ENCODE peak calls at places on chromosomes 16 and 17, in ten cellular contexts. K is A549; M is bronchial epithelial cell; Q is uterus; W is CD4-positive, alpha-beta T cell; N is brain microvascular endothelial cell; G is HFF-Myc; A is GM20000; F is hepatocyte; R is K562. T is an unnamed sample.

GRCh38 chr16:62041401-62041800 is 5.2 kb upstream of the CDH8 start:
- DNase-seq in K (peak), M (peak), Q (no peak), W (no peak), N (peak), G (no peak), A (peak), F (peak), R (peak), T (no peak)

GRCh38 chr16:47732806-47733150 is 271.6 kb downstream of the PHKB start:
- DNase-seq in K (peak), M (peak), Q (no peak), W (no peak), N (peak), G (peak), A (no peak), F (no peak), R (no peak), T (no peak)

GRCh38 chr17:66576473-66576872 is 258.4 kb upstream of the CACNG5 start:
- DNase-seq in K (no peak), M (peak), Q (no peak), W (no peak), N (no peak), G (no peak), A (no peak), F (no peak), R (no peak), T (no peak)

GRCh38 chr16:20866161-20866772 is 33.9 kb downstream of the DCUN1D3 start:
- DNase-seq in K (peak), M (peak), Q (no peak), W (no peak), N (peak), G (peak), A (no peak), F (peak), R (peak), T (no peak)

GRCh38 chr17:3794890-3795757 is 5.9 kb downstream of the ITGAE start:
- DNase-seq in K (peak), M (peak), Q (no peak), W (no peak), N (peak), G (no peak), A (no peak), F (peak), R (no peak), T (no peak)

GRCh38 chr17:27378482-27379200 is 77.6 kb upstream of the KSR1 start:
- DNase-seq in K (no peak), M (no peak), Q (peak), W (no peak), N (no peak), G (no peak), A (no peak), F (no peak), R (peak), T (no peak)

GRCh38 chr16:8763083-8763482 is 34.4 kb downstream of the TMEM186 start:
- DNase-seq in K (no peak), M (no peak), Q (no peak), W (no peak), N (no peak), G (no peak), A (no peak), F (no peak), R (no peak), T (no peak)

GRCh38 chr16:37511-37910 is 15.9 kb downstream of the POLR3K start:
- DNase-seq in K (no peak), M (no peak), Q (no peak), W (no peak), N (no peak), G (no peak), A (no peak), F (no peak), R (no peak), T (no peak)

GRCh38 chr16:53950677-53951076 is 246.7 kb downstream of the FTO start:
- DNase-seq in K (no peak), M (no peak), Q (no peak), W (no peak), N (no peak), G (no peak), A (no peak), F (no peak), R (no peak), T (no peak)

GRCh38 chr16:27174007-27174406 is 29.3 kb upstream of the KDM8 start:
- DNase-seq in K (no peak), M (no peak), Q (no peak), W (peak), N (no peak), G (no peak), A (no peak), F (no peak), R (no peak), T (no peak)

GRCh38 chr17:17077861-17078732 is 35.8 kb downstream of the MPRIP start:
- DNase-seq in K (no peak), M (no peak), Q (no peak), W (no peak), N (no peak), G (no peak), A (no peak), F (peak), R (no peak), T (no peak)

GRCh38 chr17:44279586-44280344 is 11.8 kb upstream of the SLC4A1 start:
- DNase-seq in K (peak), M (peak), Q (peak), W (no peak), N (peak), G (peak), A (peak), F (peak), R (peak), T (peak)

GRCh38 chr16:381788-382717 is at the start of gene PGAP6:
- DNase-seq in K (no peak), M (no peak), Q (peak), W (peak), N (no peak), G (no peak), A (peak), F (peak), R (peak), T (peak)

GRCh38 chr16:63592852-63593251 is 1529.0 kb downstream of the CDH11 start:
- DNase-seq in K (no peak), M (no peak), Q (no peak), W (no peak), N (no peak), G (no peak), A (no peak), F (no peak), R (no peak), T (no peak)

GRCh38 chr17:1228752-1229353 is 41.4 kb upstream of the BHLHA9 start:
- DNase-seq in K (no peak), M (no peak), Q (no peak), W (no peak), N (no peak), G (no peak), A (peak), F (no peak), R (no peak), T (no peak)

GRCh38 chr16:50367777-50368409 is 895 bp downstream of the BRD7 start:
- DNase-seq in K (no peak), M (peak), Q (no peak), W (no peak), N (no peak), G (no peak), A (no peak), F (no peak), R (no peak), T (no peak)

GRCh38 chr16:66278111-66278531 is 88.4 kb upstream of the CDH5 start:
- DNase-seq in K (no peak), M (peak), Q (no peak), W (no peak), N (no peak), G (no peak), A (no peak), F (no peak), R (no peak), T (no peak)

GRCh38 chr16:61530697-61531096 is 505.5 kb downstream of the CDH8 start:
- DNase-seq in K (no peak), M (no peak), Q (no peak), W (no peak), N (no peak), G (no peak), A (no peak), F (no peak), R (no peak), T (no peak)

GRCh38 chr16:75256059-75256870 is 4.8 kb upstream of the BCAR1 start:
- DNase-seq in K (no peak), M (no peak), Q (peak), W (no peak), N (no peak), G (no peak), A (no peak), F (peak), R (peak), T (peak)

GRCh38 chr16:9843424-9844013 is 338.7 kb downstream of the GRIN2A start:
- DNase-seq in K (no peak), M (no peak), Q (no peak), W (no peak), N (peak), G (no peak), A (no peak), F (no peak), R (no peak), T (no peak)

GRCh38 chr16:69145658-69146057 is 13.2 kb downstream of the UTP4 start:
- DNase-seq in K (no peak), M (no peak), Q (no peak), W (no peak), N (no peak), G (no peak), A (no peak), F (peak), R (no peak), T (peak)

GRCh38 chr17:63041722-63042121 is 75.7 kb downstream of the TANC2 start:
- DNase-seq in K (no peak), M (peak), Q (no peak), W (no peak), N (no peak), G (no peak), A (no peak), F (no peak), R (no peak), T (no peak)

GRCh38 chr16:29809850-29810698 is 1.9 kb upstream of the PRRT2 start:
- DNase-seq in K (no peak), M (no peak), Q (peak), W (no peak), N (no peak), G (no peak), A (no peak), F (no peak), R (peak), T (no peak)

GRCh38 chr16:81562174-81562849 is 117.7 kb downstream of the CMIP start:
- DNase-seq in K (no peak), M (no peak), Q (no peak), W (no peak), N (no peak), G (no peak), A (no peak), F (no peak), R (no peak), T (no peak)

GRCh38 chr16:31382485-31383161 is 10.5 kb upstream of the ITGAD start:
- DNase-seq in K (peak), M (peak), Q (no peak), W (peak), N (peak), G (no peak), A (peak), F (peak), R (peak), T (peak)

GRCh38 chr16:31377210-31377903 is 15.8 kb upstream of the ITGAD start:
- DNase-seq in K (no peak), M (no peak), Q (no peak), W (no peak), N (no peak), G (no peak), A (no peak), F (no peak), R (no peak), T (no peak)

GRCh38 chr16:31376705-31377104 is 16.4 kb upstream of the ITGAD start:
- DNase-seq in K (no peak), M (no peak), Q (no peak), W (no peak), N (no peak), G (no peak), A (no peak), F (no peak), R (no peak), T (no peak)

GRCh38 chr16:31375231-31375630 is 17.9 kb upstream of the ITGAD start:
- DNase-seq in K (no peak), M (no peak), Q (no peak), W (no peak), N (no peak), G (no peak), A (no peak), F (no peak), R (no peak), T (peak)

GRCh38 chr16:31380201-31380600 is 12.9 kb upstream of the ITGAD start:
- DNase-seq in K (no peak), M (no peak), Q (no peak), W (no peak), N (no peak), G (no peak), A (no peak), F (no peak), R (no peak), T (no peak)
- TF ChIP-seq CTCF in K (no peak), M (no peak), Q (no peak), W (no peak), N (no peak), G (no peak), A (no peak), F (no peak), R (no peak), T (no peak)

GRCh38 chr16:3118204-3118790 is 5.9 kb downstream of the ZNF205 start:
- DNase-seq in K (no peak), M (no peak), Q (no peak), W (no peak), N (no peak), G (no peak), A (no peak), F (no peak), R (no peak), T (no peak)

GRCh38 chr16:3112881-3113574 is 642 bp downstream of the ZNF205 start:
- DNase-seq in K (no peak), M (no peak), Q (no peak), W (no peak), N (no peak), G (no peak), A (no peak), F (no peak), R (no peak), T (no peak)

GRCh38 chr16:3115011-3115410 is 2.6 kb downstream of the ZNF205 start:
- DNase-seq in K (no peak), M (no peak), Q (no peak), W (no peak), N (no peak), G (no peak), A (no peak), F (no peak), R (no peak), T (no peak)

GRCh38 chr16:3113765-3114479 is 1.5 kb downstream of the ZNF205 start:
- DNase-seq in K (peak), M (no peak), Q (no peak), W (no peak), N (no peak), G (no peak), A (no peak), F (no peak), R (peak), T (no peak)

DNA sequence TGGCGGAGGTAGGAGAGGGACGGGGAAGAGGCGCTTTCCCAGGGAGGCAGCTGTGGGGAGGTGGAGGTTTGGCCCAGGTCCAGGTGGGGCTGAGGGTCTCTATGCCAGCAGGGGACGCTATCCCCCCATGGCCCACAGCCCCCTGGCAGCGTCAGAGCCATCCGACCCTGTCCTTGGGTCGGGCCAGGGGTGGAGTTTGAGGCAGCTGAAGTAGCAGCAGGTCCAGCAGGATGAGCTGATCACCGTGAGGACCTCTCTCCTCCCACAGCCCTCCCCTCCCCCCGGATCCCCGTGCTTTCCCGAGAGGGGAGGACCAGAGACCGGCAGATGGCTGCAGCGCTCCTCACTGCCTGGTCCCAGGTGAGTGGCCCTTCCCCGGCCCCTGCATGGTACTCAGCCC is 3.2 kb downstream of the ZNF205 start:
- DNase-seq in K (no peak), M (no peak), Q (no peak), W (no peak), N (no peak), G (no peak), A (no peak), F (no peak), R (no peak), T (no peak)
- TF ChIP-seq CTCF in K (no peak), M (no peak), Q (no peak), W (no peak), N (no peak), G (no peak), A (no peak), F (no peak), R (peak), T (no peak)

GRCh38 chr16:1863681-1864460 is 8.1 kb downstream of the MEIOB start:
- DNase-seq in K (peak), M (peak), Q (no peak), W (no peak), N (no peak), G (no peak), A (peak), F (peak), R (peak), T (no peak)
- TF ChIP-seq CTCF in K (peak), M (peak), Q (peak), W (peak), N (peak), G (peak), A (no peak), F (peak), R (peak), T (peak)

GRCh38 chr16:86042996-86043725 is 144.2 kb downstream of the IRF8 start:
- DNase-seq in K (no peak), M (no peak), Q (no peak), W (no peak), N (no peak), G (no peak), A (no peak), F (no peak), R (no peak), T (no peak)

GRCh38 chr16:86044881-86045600 is 146.1 kb downstream of the IRF8 start:
- DNase-seq in K (no peak), M (no peak), Q (no peak), W (peak), N (no peak), G (no peak), A (no peak), F (no peak), R (no peak), T (no peak)

GRCh38 chr16:86045601-86045971 is 146.6 kb downstream of the IRF8 start:
- DNase-seq in K (no peak), M (no peak), Q (no peak), W (no peak), N (no peak), G (no peak), A (no peak), F (no peak), R (no peak), T (no peak)

GRCh38 chr16:86046026-86046713 is 147.2 kb downstream of the IRF8 start:
- DNase-seq in K (no peak), M (no peak), Q (no peak), W (no peak), N (no peak), G (no peak), A (no peak), F (no peak), R (no peak), T (no peak)

DNA sequence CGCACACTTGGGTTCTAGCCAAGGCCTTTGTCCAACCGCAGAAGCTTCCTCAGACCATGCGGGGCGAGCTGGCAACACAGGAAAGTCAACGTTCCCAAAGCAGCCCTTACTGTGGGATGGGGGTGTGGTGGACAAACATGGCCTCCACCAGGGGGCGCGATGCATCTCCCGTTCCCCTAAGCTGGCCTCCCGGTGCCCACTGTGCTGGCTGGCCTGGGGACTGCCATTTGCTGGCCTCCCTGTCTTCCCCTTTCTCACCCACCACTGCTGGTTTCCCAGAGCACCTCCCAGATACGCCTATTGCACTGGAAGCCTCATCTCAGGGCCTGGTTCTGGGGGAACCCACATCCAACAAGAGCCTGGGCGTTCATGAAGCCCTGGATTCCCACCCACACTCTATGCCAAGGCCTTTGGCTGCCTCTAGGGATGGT is 145.3 kb downstream of the IRF8 start:
- DNase-seq in K (peak), M (no peak), Q (no peak), W (peak), N (peak), G (peak), A (peak), F (peak), R (peak), T (peak)
- TF ChIP-seq CTCF in K (peak), M (peak), Q (no peak), W (peak), N (peak), G (peak), A (peak), F (peak), R (peak), T (no peak)

DNA sequence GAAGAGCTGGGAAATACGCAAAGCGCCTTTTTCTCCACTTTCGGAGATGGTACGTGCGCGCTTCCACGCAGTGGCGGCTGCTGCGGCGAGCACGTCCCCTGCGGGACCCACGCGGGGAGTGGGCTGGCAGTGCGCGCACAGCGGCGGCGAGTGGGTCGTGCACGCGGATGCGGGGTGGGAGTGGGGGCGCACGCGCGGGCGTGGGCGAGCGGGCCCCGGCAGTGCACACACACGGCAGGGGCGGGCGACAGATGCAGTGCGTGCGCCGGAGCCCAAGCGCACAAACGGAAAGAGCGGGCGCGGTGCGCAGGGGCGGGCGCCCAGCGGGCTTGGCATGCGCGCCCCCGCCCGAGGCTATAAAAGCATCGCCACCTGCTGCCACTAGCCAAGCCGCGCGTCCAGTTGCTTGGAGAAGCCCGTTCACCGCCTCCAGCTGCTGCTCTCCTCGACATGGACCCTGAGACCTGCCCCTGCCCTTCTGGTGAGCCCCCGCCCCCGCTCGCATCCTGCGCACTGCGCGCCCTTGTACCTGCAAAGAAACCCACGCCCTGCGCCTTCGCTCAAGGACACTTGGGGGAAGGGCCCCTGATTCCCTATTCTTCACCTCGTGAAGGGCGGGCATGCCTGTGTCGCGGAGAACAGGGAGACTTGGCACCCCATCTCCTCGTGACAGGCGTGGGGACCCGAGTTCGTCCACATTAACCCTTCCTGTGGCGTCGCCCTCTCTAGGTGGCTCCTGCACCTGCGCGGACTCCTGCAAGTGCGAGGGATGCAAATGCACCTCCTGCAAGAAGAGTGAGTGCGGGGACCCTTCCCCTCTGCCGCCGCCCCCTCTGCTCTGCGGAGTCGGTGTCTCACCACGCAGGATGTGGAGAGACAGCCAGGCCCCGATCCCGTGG is at the start of gene MT3:
- DNase-seq in K (peak), M (no peak), Q (no peak), W (no peak), N (no peak), G (no peak), A (no peak), F (peak), R (no peak), T (peak)
- TF ChIP-seq CTCF in K (no peak), M (no peak), Q (no peak), W (no peak), N (no peak), G (no peak), A (no peak), F (no peak), R (no peak), T (no peak)

GRCh38 chr17:35174835-35175334 is 19.3 kb downstream of the SLC35G3 start:
- DNase-seq in K (no peak), M (no peak), Q (no peak), W (no peak), N (no peak), G (no peak), A (no peak), F (no peak), R (no peak), T (no peak)

GRCh38 chr17:35169964-35170363 is 22.3 kb downstream of the UNC45B start:
- DNase-seq in K (no peak), M (no peak), Q (no peak), W (no peak), N (no peak), G (no peak), A (no peak), F (no peak), R (no peak), T (no peak)

GRCh38 chr17:35167666-35168065 is 20.0 kb downstream of the UNC45B start:
- DNase-seq in K (no peak), M (peak), Q (no peak), W (no peak), N (peak), G (no peak), A (no peak), F (no peak), R (no peak), T (no peak)

GRCh38 chr17:35171834-35172233 is 22.4 kb downstream of the SLC35G3 start:
- DNase-seq in K (no peak), M (peak), Q (no peak), W (no peak), N (no peak), G (no peak), A (no peak), F (no peak), R (no peak), T (no peak)

GRCh38 chr17:35170968-35171771 is 23.0 kb downstream of the SLC35G3 start:
- DNase-seq in K (peak), M (peak), Q (no peak), W (peak), N (no peak), G (no peak), A (peak), F (no peak), R (no peak), T (no peak)
- TF ChIP-seq CTCF in K (peak), M (no peak), Q (peak), W (peak), N (peak), G (no peak), A (peak), F (no peak), R (peak), T (no peak)

T was measured in psoas muscle.